ENCODE peak calls at places on chromosomes 7 and 10, in ten cellular contexts. One of them, this sample, is unnamed.

GRCh38 chr7:106285801-106286492 is 1.2 kb upstream of the NAMPT start:
- DNase-seq in dermis blood vessel endothelial cell: no peak
- DNase-seq in GM20000: peak; percentile 66
- DNase-seq in COR-L47: no peak
- DNase-seq in CD8-positive, alpha-beta T cell: no peak
- DNase-seq in left ventricle myocardium superior: no peak
- DNase-seq in Caki2: peak; percentile 14
- DNase-seq in PC-9: no peak
- DNase-seq in stimulated activated CD4-positive, alpha-beta T cell treated with anti-CD3 and anti-CD28 coated beads, Interleukin-1b, Interleukin-23, amount 100 ng/mL, for 24 hours: peak; percentile 18
- DNase-seq in heart right ventricle: no peak
- DNase-seq in this sample: peak; percentile 25

GRCh38 chr10:86376852-86377796 is 10.5 kb upstream of the GRID1 start:
- DNase-seq in dermis blood vessel endothelial cell: peak; percentile 74
- DNase-seq in GM20000: peak; percentile 91
- DNase-seq in COR-L47: peak; percentile 49
- DNase-seq in CD8-positive, alpha-beta T cell: peak; percentile 54
- DNase-seq in left ventricle myocardium superior: peak; percentile 86
- DNase-seq in Caki2: peak; percentile 71
- DNase-seq in PC-9: peak; percentile 78
- DNase-seq in stimulated activated CD4-positive, alpha-beta T cell treated with anti-CD3 and anti-CD28 coated beads, Interleukin-1b, Interleukin-23, amount 100 ng/mL, for 24 hours: peak; percentile 63
- DNase-seq in heart right ventricle: peak; percentile 80
- DNase-seq in this sample: peak; percentile 92

GRCh38 chr10:14904316-14904732 is 25.7 kb downstream of the SUV39H2 start:
- DNase-seq in dermis blood vessel endothelial cell: peak; percentile 54
- DNase-seq in GM20000: peak; percentile 22
- DNase-seq in COR-L47: no peak
- DNase-seq in CD8-positive, alpha-beta T cell: peak; percentile 21
- DNase-seq in left ventricle myocardium superior: no peak
- DNase-seq in Caki2: no peak
- DNase-seq in PC-9: peak; percentile 6
- DNase-seq in stimulated activated CD4-positive, alpha-beta T cell treated with anti-CD3 and anti-CD28 coated beads, Interleukin-1b, Interleukin-23, amount 100 ng/mL, for 24 hours: no peak
- DNase-seq in heart right ventricle: no peak
- DNase-seq in this sample: peak; percentile 37

GRCh38 chr10:122149607-122150505 is 121.2 kb upstream of the BTBD16 start:
- DNase-seq in dermis blood vessel endothelial cell: no peak
- DNase-seq in GM20000: no peak
- DNase-seq in COR-L47: no peak
- DNase-seq in CD8-positive, alpha-beta T cell: no peak
- DNase-seq in left ventricle myocardium superior: peak; percentile 82
- DNase-seq in Caki2: no peak
- DNase-seq in PC-9: no peak
- DNase-seq in stimulated activated CD4-positive, alpha-beta T cell treated with anti-CD3 and anti-CD28 coated beads, Interleukin-1b, Interleukin-23, amount 100 ng/mL, for 24 hours: no peak
- DNase-seq in heart right ventricle: peak; percentile 64
- DNase-seq in this sample: no peak

GRCh38 chr10:130930821-130931220 is 380.7 kb downstream of the TCERG1L start:
- DNase-seq in dermis blood vessel endothelial cell: no peak
- DNase-seq in GM20000: no peak
- DNase-seq in COR-L47: no peak
- DNase-seq in CD8-positive, alpha-beta T cell: no peak
- DNase-seq in left ventricle myocardium superior: no peak
- DNase-seq in Caki2: no peak
- DNase-seq in PC-9: no peak
- DNase-seq in stimulated activated CD4-positive, alpha-beta T cell treated with anti-CD3 and anti-CD28 coated beads, Interleukin-1b, Interleukin-23, amount 100 ng/mL, for 24 hours: no peak
- DNase-seq in heart right ventricle: no peak
- DNase-seq in this sample: no peak

GRCh38 chr7:123738808-123739207 is 10.0 kb downstream of the WASL start:
- DNase-seq in dermis blood vessel endothelial cell: no peak
- DNase-seq in GM20000: no peak
- DNase-seq in COR-L47: no peak
- DNase-seq in CD8-positive, alpha-beta T cell: no peak
- DNase-seq in left ventricle myocardium superior: no peak
- DNase-seq in Caki2: no peak
- DNase-seq in PC-9: no peak
- DNase-seq in stimulated activated CD4-positive, alpha-beta T cell treated with anti-CD3 and anti-CD28 coated beads, Interleukin-1b, Interleukin-23, amount 100 ng/mL, for 24 hours: no peak
- DNase-seq in heart right ventricle: no peak
- DNase-seq in this sample: no peak

GRCh38 chr10:113268186-113268585 is 284.7 kb upstream of the HABP2 start:
- DNase-seq in dermis blood vessel endothelial cell: no peak
- DNase-seq in GM20000: no peak
- DNase-seq in COR-L47: no peak
- DNase-seq in CD8-positive, alpha-beta T cell: no peak
- DNase-seq in left ventricle myocardium superior: no peak
- DNase-seq in Caki2: no peak
- DNase-seq in PC-9: no peak
- DNase-seq in stimulated activated CD4-positive, alpha-beta T cell treated with anti-CD3 and anti-CD28 coated beads, Interleukin-1b, Interleukin-23, amount 100 ng/mL, for 24 hours: no peak
- DNase-seq in heart right ventricle: no peak
- DNase-seq in this sample: no peak

GRCh38 chr7:143183024-143183423 is at the start of gene TAS2R39:
- DNase-seq in dermis blood vessel endothelial cell: no peak
- DNase-seq in GM20000: no peak
- DNase-seq in COR-L47: no peak
- DNase-seq in CD8-positive, alpha-beta T cell: no peak
- DNase-seq in left ventricle myocardium superior: no peak
- DNase-seq in Caki2: no peak
- DNase-seq in PC-9: no peak
- DNase-seq in stimulated activated CD4-positive, alpha-beta T cell treated with anti-CD3 and anti-CD28 coated beads, Interleukin-1b, Interleukin-23, amount 100 ng/mL, for 24 hours: no peak
- DNase-seq in heart right ventricle: no peak
- DNase-seq in this sample: no peak

GRCh38 chr7:57414415-57414814 is 35.6 kb upstream of the ZNF716 start:
- DNase-seq in dermis blood vessel endothelial cell: no peak
- DNase-seq in GM20000: no peak
- DNase-seq in COR-L47: no peak
- DNase-seq in CD8-positive, alpha-beta T cell: no peak
- DNase-seq in left ventricle myocardium superior: no peak
- DNase-seq in Caki2: no peak
- DNase-seq in PC-9: no peak
- DNase-seq in stimulated activated CD4-positive, alpha-beta T cell treated with anti-CD3 and anti-CD28 coated beads, Interleukin-1b, Interleukin-23, amount 100 ng/mL, for 24 hours: no peak
- DNase-seq in heart right ventricle: no peak
- DNase-seq in this sample: no peak

GRCh38 chr10:77501846-77502251 is 135.8 kb downstream of the KCNMA1 start:
- DNase-seq in dermis blood vessel endothelial cell: no peak
- DNase-seq in GM20000: no peak
- DNase-seq in COR-L47: no peak
- DNase-seq in CD8-positive, alpha-beta T cell: no peak
- DNase-seq in left ventricle myocardium superior: no peak
- DNase-seq in Caki2: no peak
- DNase-seq in PC-9: no peak
- DNase-seq in stimulated activated CD4-positive, alpha-beta T cell treated with anti-CD3 and anti-CD28 coated beads, Interleukin-1b, Interleukin-23, amount 100 ng/mL, for 24 hours: no peak
- DNase-seq in heart right ventricle: no peak
- DNase-seq in this sample: no peak

GRCh38 chr10:26982058-26982457 is 118.2 kb downstream of the ANKRD26 start:
- DNase-seq in dermis blood vessel endothelial cell: no peak
- DNase-seq in GM20000: no peak
- DNase-seq in COR-L47: no peak
- DNase-seq in CD8-positive, alpha-beta T cell: no peak
- DNase-seq in left ventricle myocardium superior: no peak
- DNase-seq in Caki2: no peak
- DNase-seq in PC-9: no peak
- DNase-seq in stimulated activated CD4-positive, alpha-beta T cell treated with anti-CD3 and anti-CD28 coated beads, Interleukin-1b, Interleukin-23, amount 100 ng/mL, for 24 hours: no peak
- DNase-seq in heart right ventricle: no peak
- DNase-seq in this sample: no peak

GRCh38 chr10:110844617-110844881 is 27.2 kb upstream of the PDCD4 start:
- DNase-seq in dermis blood vessel endothelial cell: no peak
- DNase-seq in GM20000: no peak
- DNase-seq in COR-L47: no peak
- DNase-seq in CD8-positive, alpha-beta T cell: no peak
- DNase-seq in left ventricle myocardium superior: no peak
- DNase-seq in Caki2: no peak
- DNase-seq in PC-9: no peak
- DNase-seq in stimulated activated CD4-positive, alpha-beta T cell treated with anti-CD3 and anti-CD28 coated beads, Interleukin-1b, Interleukin-23, amount 100 ng/mL, for 24 hours: no peak
- DNase-seq in heart right ventricle: no peak
- DNase-seq in this sample: no peak

GRCh38 chr10:131852823-131853609 is 47.8 kb upstream of the PPP2R2D start:
- DNase-seq in dermis blood vessel endothelial cell: no peak
- DNase-seq in GM20000: no peak
- DNase-seq in COR-L47: no peak
- DNase-seq in CD8-positive, alpha-beta T cell: no peak
- DNase-seq in left ventricle myocardium superior: no peak
- DNase-seq in Caki2: no peak
- DNase-seq in PC-9: no peak
- DNase-seq in stimulated activated CD4-positive, alpha-beta T cell treated with anti-CD3 and anti-CD28 coated beads, Interleukin-1b, Interleukin-23, amount 100 ng/mL, for 24 hours: no peak
- DNase-seq in heart right ventricle: no peak
- DNase-seq in this sample: no peak

GRCh38 chr7:148327379-148327778 is 263.2 kb upstream of the C7orf33 start:
- DNase-seq in dermis blood vessel endothelial cell: no peak
- DNase-seq in GM20000: no peak
- DNase-seq in COR-L47: no peak
- DNase-seq in CD8-positive, alpha-beta T cell: no peak
- DNase-seq in left ventricle myocardium superior: no peak
- DNase-seq in Caki2: peak; percentile 11
- DNase-seq in PC-9: no peak
- DNase-seq in stimulated activated CD4-positive, alpha-beta T cell treated with anti-CD3 and anti-CD28 coated beads, Interleukin-1b, Interleukin-23, amount 100 ng/mL, for 24 hours: no peak
- DNase-seq in heart right ventricle: no peak
- DNase-seq in this sample: no peak

GRCh38 chr7:44382459-44383300 is 57.3 kb upstream of the CAMK2B start:
- DNase-seq in dermis blood vessel endothelial cell: peak; percentile 37
- DNase-seq in GM20000: no peak
- DNase-seq in COR-L47: no peak
- DNase-seq in CD8-positive, alpha-beta T cell: no peak
- DNase-seq in left ventricle myocardium superior: peak; percentile 46
- DNase-seq in Caki2: no peak
- DNase-seq in PC-9: no peak
- DNase-seq in stimulated activated CD4-positive, alpha-beta T cell treated with anti-CD3 and anti-CD28 coated beads, Interleukin-1b, Interleukin-23, amount 100 ng/mL, for 24 hours: no peak
- DNase-seq in heart right ventricle: no peak
- DNase-seq in this sample: no peak

GRCh38 chr10:66457629-66458028 is 468.2 kb upstream of the LRRTM3 start:
- DNase-seq in dermis blood vessel endothelial cell: no peak
- DNase-seq in GM20000: no peak
- DNase-seq in COR-L47: no peak
- DNase-seq in CD8-positive, alpha-beta T cell: no peak
- DNase-seq in left ventricle myocardium superior: no peak
- DNase-seq in Caki2: no peak
- DNase-seq in PC-9: no peak
- DNase-seq in stimulated activated CD4-positive, alpha-beta T cell treated with anti-CD3 and anti-CD28 coated beads, Interleukin-1b, Interleukin-23, amount 100 ng/mL, for 24 hours: no peak
- DNase-seq in heart right ventricle: no peak
- DNase-seq in this sample: no peak

GRCh38 chr10:32893431-32893830 is 64.6 kb downstream of the ITGB1 start:
- DNase-seq in dermis blood vessel endothelial cell: no peak
- DNase-seq in GM20000: no peak
- DNase-seq in COR-L47: no peak
- DNase-seq in CD8-positive, alpha-beta T cell: no peak
- DNase-seq in left ventricle myocardium superior: no peak
- DNase-seq in Caki2: no peak
- DNase-seq in PC-9: no peak
- DNase-seq in stimulated activated CD4-positive, alpha-beta T cell treated with anti-CD3 and anti-CD28 coated beads, Interleukin-1b, Interleukin-23, amount 100 ng/mL, for 24 hours: no peak
- DNase-seq in heart right ventricle: no peak
- DNase-seq in this sample: no peak

GRCh38 chr7:92680458-92680857 is 90.3 kb upstream of the FAM133B start:
- DNase-seq in dermis blood vessel endothelial cell: no peak
- DNase-seq in GM20000: no peak
- DNase-seq in COR-L47: no peak
- DNase-seq in CD8-positive, alpha-beta T cell: no peak
- DNase-seq in left ventricle myocardium superior: no peak
- DNase-seq in Caki2: no peak
- DNase-seq in PC-9: no peak
- DNase-seq in stimulated activated CD4-positive, alpha-beta T cell treated with anti-CD3 and anti-CD28 coated beads, Interleukin-1b, Interleukin-23, amount 100 ng/mL, for 24 hours: no peak
- DNase-seq in heart right ventricle: no peak
- DNase-seq in this sample: no peak

GRCh38 chr7:154953006-154953684 is 49.8 kb downstream of the PAXIP1 start:
- DNase-seq in dermis blood vessel endothelial cell: peak; percentile 85
- DNase-seq in GM20000: peak; percentile 44
- DNase-seq in COR-L47: no peak
- DNase-seq in CD8-positive, alpha-beta T cell: peak; percentile 75
- DNase-seq in left ventricle myocardium superior: peak; percentile 66
- DNase-seq in Caki2: no peak
- DNase-seq in PC-9: peak; percentile 22
- DNase-seq in stimulated activated CD4-positive, alpha-beta T cell treated with anti-CD3 and anti-CD28 coated beads, Interleukin-1b, Interleukin-23, amount 100 ng/mL, for 24 hours: peak; percentile 36
- DNase-seq in heart right ventricle: peak; percentile 54
- DNase-seq in this sample: peak; percentile 74

GRCh38 chr7:11811709-11812108 is 20.3 kb downstream of the THSD7A start:
- DNase-seq in dermis blood vessel endothelial cell: no peak
- DNase-seq in GM20000: no peak
- DNase-seq in COR-L47: no peak
- DNase-seq in CD8-positive, alpha-beta T cell: no peak
- DNase-seq in left ventricle myocardium superior: no peak
- DNase-seq in Caki2: no peak
- DNase-seq in PC-9: no peak
- DNase-seq in stimulated activated CD4-positive, alpha-beta T cell treated with anti-CD3 and anti-CD28 coated beads, Interleukin-1b, Interleukin-23, amount 100 ng/mL, for 24 hours: no peak
- DNase-seq in heart right ventricle: no peak
- DNase-seq in this sample: no peak

GRCh38 chr7:81264116-81264515 is 345.3 kb upstream of the SEMA3C start:
- DNase-seq in dermis blood vessel endothelial cell: peak; percentile 34
- DNase-seq in GM20000: no peak
- DNase-seq in COR-L47: peak; percentile 51
- DNase-seq in CD8-positive, alpha-beta T cell: no peak
- DNase-seq in left ventricle myocardium superior: no peak
- DNase-seq in Caki2: peak; percentile 18
- DNase-seq in PC-9: peak; percentile 5
- DNase-seq in stimulated activated CD4-positive, alpha-beta T cell treated with anti-CD3 and anti-CD28 coated beads, Interleukin-1b, Interleukin-23, amount 100 ng/mL, for 24 hours: no peak
- DNase-seq in heart right ventricle: no peak
- DNase-seq in this sample: peak; percentile 32

GRCh38 chr7:4836206-4836661 is 25.6 kb downstream of the PAPOLB start:
- DNase-seq in dermis blood vessel endothelial cell: no peak
- DNase-seq in GM20000: no peak
- DNase-seq in COR-L47: no peak
- DNase-seq in CD8-positive, alpha-beta T cell: no peak
- DNase-seq in left ventricle myocardium superior: no peak
- DNase-seq in Caki2: no peak
- DNase-seq in PC-9: no peak
- DNase-seq in stimulated activated CD4-positive, alpha-beta T cell treated with anti-CD3 and anti-CD28 coated beads, Interleukin-1b, Interleukin-23, amount 100 ng/mL, for 24 hours: no peak
- DNase-seq in heart right ventricle: no peak
- DNase-seq in this sample: no peak

GRCh38 chr7:130894146-130895005 is 160.4 kb upstream of the KLF14 start:
- DNase-seq in dermis blood vessel endothelial cell: peak; percentile 80
- DNase-seq in GM20000: no peak
- DNase-seq in COR-L47: no peak
- DNase-seq in CD8-positive, alpha-beta T cell: no peak
- DNase-seq in left ventricle myocardium superior: peak; percentile 82
- DNase-seq in Caki2: peak; percentile 84
- DNase-seq in PC-9: peak; percentile 99
- DNase-seq in stimulated activated CD4-positive, alpha-beta T cell treated with anti-CD3 and anti-CD28 coated beads, Interleukin-1b, Interleukin-23, amount 100 ng/mL, for 24 hours: no peak
- DNase-seq in heart right ventricle: peak; percentile 70
- DNase-seq in this sample: peak; percentile 80

GRCh38 chr10:48759113-48759901 is 74.6 kb downstream of the WDFY4 start:
- DNase-seq in dermis blood vessel endothelial cell: no peak
- DNase-seq in GM20000: peak; percentile 47
- DNase-seq in COR-L47: no peak
- DNase-seq in CD8-positive, alpha-beta T cell: no peak
- DNase-seq in left ventricle myocardium superior: no peak
- DNase-seq in Caki2: no peak
- DNase-seq in PC-9: no peak
- DNase-seq in stimulated activated CD4-positive, alpha-beta T cell treated with anti-CD3 and anti-CD28 coated beads, Interleukin-1b, Interleukin-23, amount 100 ng/mL, for 24 hours: no peak
- DNase-seq in heart right ventricle: no peak
- DNase-seq in this sample: no peak

GRCh38 chr10:11154809-11155208 is 137.1 kb downstream of the CELF2 start:
- DNase-seq in dermis blood vessel endothelial cell: no peak
- DNase-seq in GM20000: no peak
- DNase-seq in COR-L47: peak; percentile 51
- DNase-seq in CD8-positive, alpha-beta T cell: no peak
- DNase-seq in left ventricle myocardium superior: no peak
- DNase-seq in Caki2: no peak
- DNase-seq in PC-9: no peak
- DNase-seq in stimulated activated CD4-positive, alpha-beta T cell treated with anti-CD3 and anti-CD28 coated beads, Interleukin-1b, Interleukin-23, amount 100 ng/mL, for 24 hours: no peak
- DNase-seq in heart right ventricle: no peak
- DNase-seq in this sample: no peak